ENCODE peak calls at places on chromosome 4, in five cellular contexts. One of them, this sample, is unnamed.

GRCh38 chr4:1033840-1034551 is 22.6 kb downstream of the FGFRL1 start:
- DNase-seq in HCT116: no peak
- DNase-seq in GM23248: peak; percentile 89
- DNase-seq in GM23338: no peak
- DNase-seq in PC-3: no peak
- DNase-seq in this sample: no peak

GRCh38 chr4:40594261-40595178 is 35.1 kb downstream of the RBM47 start:
- DNase-seq in PC-3: peak; percentile 34
- DNase-seq in HCT116: no peak
- DNase-seq in GM23248: peak; percentile 88
- DNase-seq in GM23338: no peak
- DNase-seq in this sample: no peak

GRCh38 chr4:88275516-88275915 is 8.8 kb downstream of the PPM1K start:
- DNase-seq in PC-3: peak; percentile 23
- DNase-seq in GM23338: no peak
- DNase-seq in HCT116: no peak
- DNase-seq in GM23248: no peak
- DNase-seq in this sample: no peak

GRCh38 chr4:1668488-1668840 is 15.6 kb downstream of the FAM53A start:
- DNase-seq in HCT116: no peak
- DNase-seq in GM23248: no peak
- DNase-seq in GM23338: no peak
- DNase-seq in PC-3: no peak
- DNase-seq in this sample: no peak

GRCh38 chr4:105455182-105455581 is 18.7 kb downstream of the PPA2 start:
- DNase-seq in HCT116: no peak
- DNase-seq in PC-3: no peak
- DNase-seq in GM23248: no peak
- DNase-seq in GM23338: no peak
- DNase-seq in this sample: no peak

GRCh38 chr4:150385606-150386005 is 196.3 kb upstream of the MAB21L2 start:
- DNase-seq in GM23338: peak; percentile 40
- DNase-seq in PC-3: peak; percentile 49
- DNase-seq in GM23248: peak; percentile 95
- DNase-seq in HCT116: no peak
- DNase-seq in this sample: peak; percentile 39

GRCh38 chr4:75340561-75340960 is 173.6 kb downstream of the RCHY1 start:
- DNase-seq in PC-3: no peak
- DNase-seq in GM23338: no peak
- DNase-seq in HCT116: no peak
- DNase-seq in GM23248: no peak
- DNase-seq in this sample: no peak

GRCh38 chr4:121860121-121860520 is 10.2 kb downstream of the BBS7 start:
- DNase-seq in GM23338: no peak
- DNase-seq in PC-3: no peak
- DNase-seq in GM23248: no peak
- DNase-seq in HCT116: no peak
- DNase-seq in this sample: no peak

DNA sequence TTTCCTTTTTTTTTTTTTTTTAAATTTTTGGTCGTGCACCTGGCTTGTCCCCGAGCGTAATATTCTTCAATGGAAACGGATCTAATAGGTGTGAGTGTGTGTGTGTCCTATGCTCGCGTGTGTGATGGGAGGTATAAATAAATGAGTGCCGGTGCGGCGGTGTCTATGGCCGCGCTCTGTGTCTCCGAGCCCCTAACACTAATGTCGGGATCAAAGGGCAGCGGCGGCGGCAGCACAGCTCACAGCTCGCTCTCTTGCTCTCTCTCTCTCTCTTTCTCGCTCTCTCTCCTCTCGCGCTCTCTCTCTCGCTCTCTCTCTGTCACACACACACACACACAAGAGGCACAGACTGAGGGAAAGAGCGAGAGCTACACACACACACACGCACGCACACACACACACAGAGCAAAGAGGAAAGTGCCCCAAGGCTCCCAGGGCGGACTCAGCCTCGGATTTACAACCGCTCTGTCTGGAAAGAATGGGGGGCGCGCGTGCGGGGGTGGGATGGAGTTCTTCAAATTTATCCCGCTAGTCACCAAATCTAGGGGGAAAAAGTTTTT is at the start of gene ZNF827:
- DNase-seq in GM23248: peak; percentile 79
- DNase-seq in GM23338: peak; percentile 80
- DNase-seq in PC-3: peak; percentile 56
- DNase-seq in HCT116: peak; percentile 64
- DNase-seq in this sample: peak; percentile 87
- TF ChIP-seq EZH2 in GM23248: no peak
- TF ChIP-seq EZH2 in GM23338: no peak
- TF ChIP-seq EZH2 in PC-3: no peak
- TF ChIP-seq EZH2 in HCT116: no peak
- TF ChIP-seq EZH2 in this sample: no peak

GRCh38 chr4:7936963-7937362 is 2.7 kb downstream of the AFAP1 start:
- DNase-seq in HCT116: no peak
- DNase-seq in GM23248: peak; percentile 35
- DNase-seq in PC-3: no peak
- DNase-seq in GM23338: no peak
- DNase-seq in this sample: no peak
- H3K27me3 ChIP-seq in HCT116: no peaks in the 10 kb centered on the region
- H3K27me3 ChIP-seq in GM23248: no peaks in the 10 kb centered on the region
- H3K27me3 ChIP-seq in PC-3: no peaks in the 10 kb centered on the region
- H3K27me3 ChIP-seq in GM23338: no peaks in the 10 kb centered on the region
- H3K27me3 ChIP-seq in this sample: no peaks in the 10 kb centered on the region

GRCh38 chr4:78004270-78004669 is 52.9 kb upstream of the FRAS1 start:
- DNase-seq in HCT116: no peak
- DNase-seq in GM23338: no peak
- DNase-seq in PC-3: no peak
- DNase-seq in GM23248: peak; percentile 13
- DNase-seq in this sample: no peak
- TF ChIP-seq EZH2phosphoT487 in HCT116: no peak
- TF ChIP-seq EZH2phosphoT487 in GM23338: no peak
- TF ChIP-seq EZH2phosphoT487 in PC-3: no peak
- TF ChIP-seq EZH2phosphoT487 in GM23248: no peak
- TF ChIP-seq EZH2phosphoT487 in this sample: no peak

GRCh38 chr4:146637853-146638800 is 566 bp upstream of the POU4F2 start:
- DNase-seq in GM23338: peak; percentile 50
- DNase-seq in HCT116: no peak
- DNase-seq in GM23248: no peak
- DNase-seq in PC-3: no peak
- DNase-seq in this sample: no peak

GRCh38 chr4:146638801-146639351 is at the start of gene POU4F2:
- DNase-seq in GM23248: peak; percentile 52
- DNase-seq in PC-3: no peak
- DNase-seq in HCT116: no peak
- DNase-seq in GM23338: peak; percentile 76
- DNase-seq in this sample: peak; percentile 27

GRCh38 chr4:146633471-146633800 is 5.3 kb upstream of the POU4F2 start:
- DNase-seq in GM23338: peak; percentile 67
- DNase-seq in HCT116: no peak
- DNase-seq in PC-3: no peak
- DNase-seq in GM23248: no peak
- DNase-seq in this sample: no peak

GRCh38 chr4:146632770-146633470 is 5.8 kb upstream of the POU4F2 start:
- DNase-seq in PC-3: no peak
- DNase-seq in GM23338: no peak
- DNase-seq in GM23248: no peak
- DNase-seq in HCT116: no peak
- DNase-seq in this sample: no peak

GRCh38 chr4:146634825-146635224 is 3.9 kb upstream of the POU4F2 start:
- DNase-seq in GM23338: no peak
- DNase-seq in PC-3: no peak
- DNase-seq in GM23248: no peak
- DNase-seq in HCT116: no peak
- DNase-seq in this sample: no peak
- TF ChIP-seq EZH2 in GM23338: peak; percentile 63
- TF ChIP-seq EZH2 in PC-3: no peak
- TF ChIP-seq EZH2 in GM23248: no peak
- TF ChIP-seq EZH2 in HCT116: no peak
- TF ChIP-seq EZH2 in this sample: no peak

GRCh38 chr4:71338846-71339593 is at the start of gene SLC4A4:
- DNase-seq in GM23248: peak; percentile 80
- DNase-seq in PC-3: peak; percentile 72
- DNase-seq in HCT116: no peak
- DNase-seq in GM23338: no peak
- DNase-seq in this sample: no peak
- H3K27me3 ChIP-seq in GM23248: no peaks in the 10 kb centered on the region
- H3K27me3 ChIP-seq in PC-3: no peaks in the 10 kb centered on the region
- H3K27me3 ChIP-seq in HCT116: peaks cover 4% of the 10 kb centered on the region
- H3K27me3 ChIP-seq in GM23338: no peaks in the 10 kb centered on the region
- H3K27me3 ChIP-seq in this sample: no peaks in the 10 kb centered on the region

GRCh38 chr4:131304686-131305085 is 1844.4 kb upstream of the PCDH10 start:
- DNase-seq in GM23248: no peak
- DNase-seq in PC-3: peak; percentile 23
- DNase-seq in HCT116: no peak
- DNase-seq in GM23338: no peak
- DNase-seq in this sample: no peak
- TF ChIP-seq EZH2phosphoT487 in GM23248: no peak
- TF ChIP-seq EZH2phosphoT487 in PC-3: no peak
- TF ChIP-seq EZH2phosphoT487 in HCT116: no peak
- TF ChIP-seq EZH2phosphoT487 in GM23338: no peak
- TF ChIP-seq EZH2phosphoT487 in this sample: no peak

GRCh38 chr4:127622923-127623754 is 9.6 kb upstream of the INTU start:
- DNase-seq in GM23338: peak; percentile 92
- DNase-seq in HCT116: no peak
- DNase-seq in PC-3: no peak
- DNase-seq in GM23248: peak; percentile 60
- DNase-seq in this sample: peak; percentile 73
- TF ChIP-seq EZH2 in GM23338: peak; percentile 57
- TF ChIP-seq EZH2 in HCT116: no peak
- TF ChIP-seq EZH2 in PC-3: no peak
- TF ChIP-seq EZH2 in GM23248: no peak
- TF ChIP-seq EZH2 in this sample: no peak

GRCh38 chr4:173507471-173508385 is 22.3 kb downstream of the HAND2 start:
- DNase-seq in GM23338: peak; percentile 71
- DNase-seq in HCT116: no peak
- DNase-seq in GM23248: no peak
- DNase-seq in PC-3: no peak
- DNase-seq in this sample: peak; percentile 10

GRCh38 chr4:173506780-173507211 is 23.2 kb downstream of the HAND2 start:
- DNase-seq in GM23338: peak; percentile 44
- DNase-seq in PC-3: no peak
- DNase-seq in HCT116: no peak
- DNase-seq in GM23248: no peak
- DNase-seq in this sample: no peak

GRCh38 chr4:173505924-173506779 is 23.9 kb downstream of the HAND2 start:
- DNase-seq in PC-3: peak; percentile 56
- DNase-seq in HCT116: peak; percentile 56
- DNase-seq in GM23248: peak; percentile 77
- DNase-seq in GM23338: peak; percentile 90
- DNase-seq in this sample: peak; percentile 61

GRCh38 chr4:173509031-173510001 is 20.7 kb downstream of the HAND2 start:
- DNase-seq in GM23248: peak; percentile 86
- DNase-seq in GM23338: peak; percentile 72
- DNase-seq in HCT116: no peak
- DNase-seq in PC-3: no peak
- DNase-seq in this sample: peak; percentile 71

DNA sequence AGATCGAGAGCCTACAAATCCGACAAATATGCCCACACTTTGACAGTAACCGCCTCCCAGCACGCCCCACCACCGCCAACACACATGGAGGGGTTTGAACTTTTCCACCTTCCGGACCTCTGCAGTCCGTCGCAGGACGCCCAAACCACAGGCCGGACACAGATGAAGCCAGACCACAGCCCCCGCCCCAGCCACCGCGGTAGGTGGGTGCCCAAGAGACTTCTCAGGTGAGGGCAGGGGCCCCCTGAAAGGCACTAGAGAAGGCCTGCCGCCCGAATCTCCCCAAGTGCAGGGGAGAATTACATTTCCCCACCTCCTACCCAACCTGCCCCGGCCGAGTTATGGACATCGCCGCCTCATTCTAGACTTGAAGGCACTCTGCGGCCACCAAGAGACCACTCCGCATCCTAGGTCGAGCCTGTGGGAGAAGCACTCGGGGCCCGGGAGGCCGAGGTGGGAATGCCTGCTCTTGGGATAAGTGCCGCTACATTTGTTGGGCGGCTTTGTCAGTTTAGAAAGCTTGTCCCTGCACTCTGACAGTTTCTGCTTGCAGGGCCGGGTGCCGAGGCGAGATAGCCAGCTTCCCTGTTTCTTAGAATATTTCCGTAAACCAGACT is 21.5 kb downstream of the HAND2 start:
- DNase-seq in HCT116: no peak
- DNase-seq in GM23248: peak; percentile 50
- DNase-seq in PC-3: no peak
- DNase-seq in GM23338: peak; percentile 50
- DNase-seq in this sample: peak; percentile 4
- H3K27me3 ChIP-seq in HCT116: peaks cover 13% of the 10 kb centered on the region
- H3K27me3 ChIP-seq in GM23248: no peaks in the 10 kb centered on the region
- H3K27me3 ChIP-seq in PC-3: no peaks in the 10 kb centered on the region
- H3K27me3 ChIP-seq in GM23338: peaks cover 100% of the 10 kb centered on the region
- H3K27me3 ChIP-seq in this sample: peaks cover 90% of the 10 kb centered on the region

GRCh38 chr4:24473309-24473721 is 111.0 kb downstream of the DHX15 start:
- DNase-seq in GM23248: peak; percentile 41
- DNase-seq in GM23338: peak; percentile 58
- DNase-seq in HCT116: no peak
- DNase-seq in PC-3: peak; percentile 38
- DNase-seq in this sample: peak; percentile 57

GRCh38 chr4:24475756-24476155 is 108.6 kb downstream of the DHX15 start:
- DNase-seq in HCT116: no peak
- DNase-seq in GM23338: peak; percentile 55
- DNase-seq in PC-3: no peak
- DNase-seq in GM23248: no peak
- DNase-seq in this sample: no peak

GRCh38 chr4:24472514-24473308 is 111.6 kb downstream of the DHX15 start:
- DNase-seq in GM23338: peak; percentile 93
- DNase-seq in HCT116: peak; percentile 50
- DNase-seq in PC-3: peak; percentile 65
- DNase-seq in GM23248: peak; percentile 86
- DNase-seq in this sample: peak; percentile 92

GRCh38 chr4:24477919-24478318 is 106.4 kb downstream of the DHX15 start:
- DNase-seq in HCT116: no peak
- DNase-seq in GM23338: peak; percentile 42
- DNase-seq in GM23248: peak; percentile 75
- DNase-seq in PC-3: peak; percentile 9
- DNase-seq in this sample: peak; percentile 67

DNA sequence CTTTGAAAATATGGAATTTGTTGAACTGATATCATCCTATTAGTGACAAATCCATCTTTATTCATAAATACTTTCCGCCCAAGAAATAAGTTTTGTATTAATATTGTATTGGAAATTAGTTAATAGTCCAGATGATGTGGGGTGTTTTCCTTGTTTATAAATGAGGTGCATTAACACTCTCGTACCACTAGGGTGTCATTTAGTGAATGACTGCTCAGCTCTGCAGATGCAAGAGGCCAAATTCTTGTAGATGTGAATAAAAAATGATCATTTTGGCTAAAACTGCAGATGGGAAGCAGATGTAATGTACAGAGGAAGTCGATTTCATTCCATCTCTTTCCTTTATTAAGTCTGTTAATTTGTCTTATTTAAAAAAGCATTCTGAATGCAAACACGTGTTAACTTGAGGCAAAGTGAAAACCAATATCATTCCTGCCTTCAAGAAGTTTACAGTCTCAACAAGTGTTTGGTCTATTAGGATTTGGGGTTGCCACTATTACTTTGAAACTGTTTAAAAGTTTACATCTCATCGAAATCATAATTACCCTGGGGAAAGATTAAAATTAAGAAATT is 108.1 kb downstream of the DHX15 start:
- DNase-seq in PC-3: peak; percentile 23
- DNase-seq in HCT116: no peak
- DNase-seq in GM23248: peak; percentile 58
- DNase-seq in GM23338: peak; percentile 61
- DNase-seq in this sample: no peak
- TF ChIP-seq EZH2phosphoT487 in PC-3: no peak
- TF ChIP-seq EZH2phosphoT487 in HCT116: no peak
- TF ChIP-seq EZH2phosphoT487 in GM23248: no peak
- TF ChIP-seq EZH2phosphoT487 in GM23338: no peak
- TF ChIP-seq EZH2phosphoT487 in this sample: no peak

This sample was measured in hepatocyte.